ENCODE peak calls at places on chromosomes 7 and 10, in six cellular contexts. C, F, O, M, G and R are unnamed samples.

GRCh38 chr10:6204063-6204340 is 1.3 kb downstream of the PFKFB3 start:
- DNase-seq in C (no peak), G (peak; percentile 54), M (peak; percentile 41), O (no peak), F (peak; percentile 35), R (no peak)

GRCh38 chr10:62959553-62959952 is 143.4 kb upstream of the EGR2 start:
- DNase-seq in M (no peak), G (no peak), F (no peak), C (peak; percentile 18), O (no peak), R (no peak)

GRCh38 chr10:100934084-100934659 is 21.4 kb downstream of the SLF2 start:
- DNase-seq in M (peak; percentile 8), O (no peak), G (no peak), F (no peak), C (peak; percentile 18), R (no peak)

GRCh38 chr7:157278791-157279678 is 57.8 kb upstream of the DNAJB6 start:
- DNase-seq in F (no peak), G (peak; percentile 49), C (no peak), M (no peak), O (no peak), R (no peak)

GRCh38 chr7:45259966-45260646 is 102.5 kb downstream of the RAMP3 start:
- DNase-seq in G (peak; percentile 87), O (peak; percentile 1), M (peak; percentile 81), C (peak; percentile 18), F (peak; percentile 75), R (no peak)

GRCh38 chr10:126240483-126240882 is 147.8 kb downstream of the ADAM12 start:
- DNase-seq in C (no peak), G (no peak), M (no peak), F (peak; percentile 21), O (no peak), R (no peak)

GRCh38 chr10:49783645-49784044 is 21.5 kb upstream of the OGDHL start:
- DNase-seq in F (peak; percentile 22), M (no peak), O (no peak), G (no peak), C (no peak), R (no peak)

GRCh38 chr10:70535451-70535850 is 56.9 kb downstream of the PALD1 start:
- DNase-seq in F (no peak), O (no peak), C (no peak), M (no peak), G (no peak), R (no peak)

GRCh38 chr10:44295619-44296222 is 89.2 kb downstream of the CXCL12 start:
- DNase-seq in F (no peak), O (no peak), M (no peak), C (no peak), G (no peak), R (no peak)

GRCh38 chr7:1432411-1433082 is 26.7 kb downstream of the MICALL2 start:
- DNase-seq in M (peak; percentile 89), O (no peak), C (peak; percentile 46), G (peak; percentile 89), F (peak; percentile 80), R (no peak)

GRCh38 chr10:119595134-119595714 is 1.5 kb downstream of the TIAL1 start:
- DNase-seq in O (no peak), F (no peak), M (no peak), G (no peak), C (peak; percentile 50), R (no peak)

GRCh38 chr10:72616716-72617115 is 9.2 kb downstream of the MICU1 start:
- DNase-seq in C (no peak), O (no peak), F (peak; percentile 68), M (no peak), G (no peak), R (no peak)

GRCh38 chr10:15169555-15170407 is 1.3 kb upstream of the NMT2 start:
- DNase-seq in C (no peak), F (no peak), O (no peak), G (no peak), M (no peak), R (no peak)

GRCh38 chr10:9382199-9382598 is 1327.7 kb downstream of the GATA3 start:
- DNase-seq in O (no peak), G (no peak), M (no peak), F (no peak), C (no peak), R (no peak)

GRCh38 chr10:58531084-58531695 is 18.5 kb downstream of the BICC1 start:
- DNase-seq in O (no peak), C (peak; percentile 76), G (peak; percentile 69), F (peak; percentile 68), M (peak; percentile 77), R (no peak)
- TF ChIP-seq CTCF in O (peak; percentile 85), C (peak; percentile 77), G (peak; percentile 83), F (peak; percentile 90), M (peak; percentile 92), R (peak; percentile 65)

DNA sequence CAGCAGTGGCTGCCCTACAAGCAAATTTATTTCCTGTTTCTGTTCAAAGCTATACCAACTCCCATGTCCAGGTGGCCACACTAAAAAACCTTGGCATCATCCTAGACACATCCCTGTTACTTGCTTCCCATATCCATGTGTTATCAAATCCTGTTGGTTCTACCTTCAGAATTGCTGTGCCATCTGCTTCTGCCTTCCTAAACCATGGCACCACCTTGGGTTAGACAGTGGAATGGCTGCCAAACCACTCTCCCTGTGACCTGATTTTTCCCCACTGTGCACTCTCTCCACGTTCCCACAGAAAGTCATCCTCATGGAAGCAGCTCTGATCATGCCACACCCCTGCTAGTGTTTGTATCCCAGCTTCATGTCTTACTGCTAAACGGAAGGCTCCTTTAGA is 697.6 kb upstream of the GALNT17 start:
- DNase-seq in M (no peak), F (no peak), C (no peak), G (no peak), O (no peak), R (no peak)
- TF ChIP-seq CTCF in M (no peak), F (peak; percentile 49), C (no peak), G (no peak), O (no peak), R (no peak)

DNA sequence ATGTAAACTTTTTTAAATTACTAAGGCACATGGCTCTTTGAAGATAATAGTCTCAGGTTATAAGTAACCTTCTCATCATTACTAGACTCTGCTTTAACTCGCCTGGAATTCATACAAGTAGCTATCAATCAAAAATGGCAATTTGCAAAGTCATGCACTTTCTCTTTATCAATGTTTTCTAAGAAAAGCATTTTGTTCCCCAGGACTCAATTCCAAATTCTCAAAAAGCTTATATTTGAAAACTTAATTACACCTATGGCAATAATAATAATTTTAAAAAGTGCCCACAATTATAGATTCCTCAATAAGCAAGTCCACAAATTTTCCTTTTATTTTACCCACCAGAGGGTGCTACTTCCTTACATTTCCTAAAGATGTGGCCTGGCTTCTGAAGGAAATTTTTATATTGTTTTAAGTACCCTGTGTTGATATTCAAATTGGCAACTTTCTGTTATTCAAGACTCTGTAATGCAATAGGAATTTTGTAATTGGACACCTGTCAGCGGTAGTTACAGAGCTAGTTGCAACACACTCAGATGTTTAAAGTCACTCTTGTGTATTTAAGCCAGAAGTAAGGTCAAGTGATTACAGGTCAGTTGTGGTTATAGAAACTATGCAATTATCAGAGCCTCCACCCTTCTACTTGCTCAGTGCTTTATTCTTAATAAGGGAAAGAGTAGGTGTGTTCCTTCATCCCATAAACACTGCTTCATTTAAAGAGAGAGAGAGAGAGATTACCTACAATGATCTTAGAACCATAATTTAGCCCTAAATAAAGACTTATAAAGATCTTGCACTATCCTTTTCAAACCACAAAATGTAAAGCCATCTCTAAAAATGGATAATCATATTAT is 47.1 kb upstream of the HYAL4 start:
- DNase-seq in F (no peak), C (peak; percentile 94), M (no peak), G (no peak), O (peak; percentile 39), R (peak; percentile 67)
- TF ChIP-seq CTCF in F (peak; percentile 52), C (peak; percentile 33), M (peak; percentile 74), G (peak; percentile 19), O (peak; percentile 52), R (peak; percentile 39)

GRCh38 chr7:35551682-35552081 is 143.3 kb downstream of the HERPUD2 start:
- DNase-seq in O (no peak), F (no peak), C (no peak), G (peak; percentile 19), M (no peak), R (no peak)
- TF ChIP-seq CTCF in O (no peak), F (peak; percentile 9), C (no peak), G (no peak), M (no peak), R (no peak)

GRCh38 chr7:31815796-31816195 is 128.8 kb downstream of the PPP1R17 start:
- DNase-seq in M (no peak), G (no peak), C (no peak), F (no peak), O (no peak), R (no peak)

GRCh38 chr7:31819031-31819430 is 132.0 kb downstream of the PPP1R17 start:
- DNase-seq in O (no peak), F (no peak), G (no peak), C (no peak), M (no peak), R (no peak)

GRCh38 chr7:31816810-31817209 is 129.8 kb downstream of the PPP1R17 start:
- DNase-seq in M (no peak), O (no peak), C (no peak), G (no peak), F (no peak), R (no peak)

GRCh38 chr7:31811650-31812461 is 124.8 kb downstream of the PPP1R17 start:
- DNase-seq in O (no peak), C (peak; percentile 50), M (no peak), G (no peak), F (no peak), R (no peak)

DNA sequence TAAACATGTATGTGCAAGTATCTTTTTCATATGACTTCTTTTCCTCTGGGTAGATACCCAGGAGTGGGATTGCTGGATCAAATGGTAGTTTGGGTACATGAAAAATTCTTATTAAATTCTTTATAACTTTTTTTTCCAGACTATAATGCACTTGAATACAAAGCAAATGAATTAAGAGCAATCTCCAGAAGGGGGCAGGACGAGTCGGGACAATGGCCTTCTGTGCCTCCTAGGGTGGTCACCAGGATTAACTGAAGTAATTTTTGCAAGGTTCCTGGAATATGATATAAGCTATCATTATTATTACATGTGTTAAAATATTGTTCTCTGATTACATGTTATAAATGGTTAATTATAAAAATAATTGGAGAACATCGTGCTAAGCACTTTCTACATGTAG is 127.2 kb downstream of the PPP1R17 start:
- DNase-seq in G (peak; percentile 39), M (peak; percentile 8), F (no peak), C (peak; percentile 20), O (no peak), R (no peak)
- TF ChIP-seq CTCF in G (no peak), M (no peak), F (no peak), C (peak; percentile 15), O (peak; percentile 16), R (no peak)

DNA sequence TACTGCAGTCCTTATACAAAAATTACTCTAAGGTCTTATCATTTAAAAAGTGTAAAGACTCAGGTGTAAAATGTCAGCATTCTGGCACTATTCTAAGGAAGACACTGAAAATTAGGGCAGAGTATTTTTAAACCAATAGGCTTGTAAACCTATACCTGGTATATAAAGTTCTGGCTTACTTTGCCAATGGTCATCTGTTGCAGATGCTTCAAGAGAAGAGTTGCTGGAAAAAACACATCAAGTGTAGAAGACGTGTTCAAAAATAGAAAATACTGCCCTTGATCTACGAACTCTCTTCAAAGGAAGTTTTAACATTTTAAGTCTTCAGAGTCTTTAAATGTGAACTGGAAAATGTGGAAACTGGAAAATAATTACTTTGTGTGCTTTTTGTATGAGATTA is 23.9 kb downstream of the NT5C3A start:
- DNase-seq in O (no peak), M (no peak), F (no peak), G (no peak), C (no peak), R (no peak)
- TF ChIP-seq CTCF in O (no peak), M (no peak), F (no peak), G (no peak), C (no peak), R (no peak)

GRCh38 chr10:60964257-60965235 is 20.6 kb upstream of the RHOBTB1 start:
- DNase-seq in O (peak; percentile 69), F (peak; percentile 67), C (peak; percentile 94), G (peak; percentile 58), M (peak; percentile 61), R (peak; percentile 81)
- TF ChIP-seq CTCF in O (peak; percentile 86), F (peak; percentile 85), C (peak; percentile 90), G (peak; percentile 61), M (peak; percentile 81), R (peak; percentile 76)